ENCODE peak calls at places on chromosomes 12 and 14, in four cellular contexts. Q, C, O and Z are unnamed samples.

GRCh38 chr14:81416233-81416927 is 16.3 kb upstream of the STON2 start:
- DNase-seq in Q (no peak), C (peak), O (no peak), Z (no peak)

GRCh38 chr12:114401346-114402320 is 4.3 kb downstream of the TBX5 start:
- DNase-seq in Q (peak), O (no peak), C (no peak), Z (no peak)

GRCh38 chr14:90629471-90629870 is 186.8 kb downstream of the TTC7B start:
- DNase-seq in Q (no peak), C (no peak), O (no peak), Z (no peak)

GRCh38 chr12:113980537-113981337 is 14.6 kb upstream of the RBM19 start:
- DNase-seq in Q (peak), C (peak), O (peak), Z (no peak)

GRCh38 chr14:69483765-69484443 is 624 bp upstream of the PLEKHD1 start:
- DNase-seq in C (no peak), O (peak), Q (peak), Z (no peak)

GRCh38 chr12:24360907-24361306 is 411.4 kb upstream of the SOX5 start:
- DNase-seq in C (no peak), Q (no peak), O (no peak), Z (no peak)

GRCh38 chr14:69673099-69673498 is 61.7 kb downstream of the SUSD6 start:
- DNase-seq in Q (no peak), O (no peak), C (no peak), Z (no peak)

GRCh38 chr12:4246116-4246515 is 27.4 kb upstream of the CCND2 start:
- DNase-seq in O (no peak), Q (no peak), C (no peak), Z (no peak)

GRCh38 chr12:32788405-32788804 is 32.7 kb upstream of the YARS2 start:
- DNase-seq in C (no peak), Q (no peak), O (no peak), Z (no peak)

GRCh38 chr14:59484611-59485174 is 376 bp downstream of the JKAMP start:
- DNase-seq in O (no peak), C (no peak), Q (peak), Z (no peak)

GRCh38 chr12:100733817-100734593 is 60.6 kb upstream of the ANO4 start:
- DNase-seq in O (peak), Q (peak), C (no peak), Z (no peak)

GRCh38 chr14:40368314-40368713 is 936.1 kb upstream of the FBXO33 start:
- DNase-seq in O (no peak), C (no peak), Q (no peak), Z (no peak)

GRCh38 chr12:120142231-120142877 is 25.8 kb upstream of the RAB35 start:
- DNase-seq in Q (no peak), C (no peak), O (no peak), Z (no peak)

GRCh38 chr14:70121521-70121920 is 67.2 kb downstream of the SLC8A3 start:
- DNase-seq in C (no peak), Q (no peak), O (no peak), Z (no peak)

GRCh38 chr12:124747426-124748161 is 116.1 kb downstream of the SCARB1 start:
- DNase-seq in C (no peak), Q (peak), O (no peak), Z (no peak)

GRCh38 chr12:106499628-106500027 is 83.2 kb upstream of the RFX4 start:
- DNase-seq in Q (no peak), O (no peak), C (no peak), Z (no peak)

GRCh38 chr12:57758566-57759359 is 3.9 kb downstream of the MARCHF9 start:
- DNase-seq in Q (no peak), O (no peak), C (no peak), Z (no peak)

GRCh38 chr12:75482636-75483035 is 2.1 kb downstream of the GLIPR1 start:
- DNase-seq in O (no peak), C (no peak), Q (peak), Z (no peak)

GRCh38 chr14:95897280-95897679 is 20.6 kb downstream of the TUNAR start:
- DNase-seq in O (no peak), Q (no peak), C (no peak), Z (no peak)

GRCh38 chr14:96666088-96666487 is 131.1 kb upstream of the VRK1 start:
- DNase-seq in C (no peak), Q (no peak), O (no peak), Z (no peak)

GRCh38 chr12:87848248-87848868 is 180.8 kb downstream of the C12orf50 start:
- DNase-seq in C (peak), Q (peak), O (peak), Z (no peak)

GRCh38 chr12:31944299-31944698 is 14.9 kb upstream of the RESF1 start:
- DNase-seq in C (no peak), Q (no peak), O (no peak), Z (no peak)